ENCODE peak calls at places on chromosomes 16 and 17, in five cellular contexts. W, U, P, Q and O are unnamed samples.

GRCh38 chr16:85905110-85906095 is 6.4 kb downstream of the IRF8 start:
- DNase-seq in W (peak), U (no peak), P (no peak), Q (no peak), O (no peak)

GRCh38 chr17:33387406-33387805 is 94.3 kb upstream of the ASIC2 start:
- DNase-seq in W (no peak), U (no peak), P (no peak), Q (no peak), O (no peak)

GRCh38 chr16:53642094-53642493 is 61.6 kb downstream of the RPGRIP1L start:
- DNase-seq in W (no peak), U (no peak), P (no peak), Q (no peak), O (no peak)

GRCh38 chr17:8740486-8740885 is 4.2 kb downstream of the CCDC42 start:
- DNase-seq in W (no peak), U (no peak), P (peak), Q (no peak), O (peak)

GRCh38 chr16:399278-400019 is 2.2 kb upstream of the DECR2 start:
- DNase-seq in W (no peak), U (no peak), P (no peak), Q (no peak), O (no peak)

GRCh38 chr17:71963341-71963740 is 157.5 kb upstream of the SOX9 start:
- DNase-seq in W (no peak), U (no peak), P (no peak), Q (no peak), O (no peak)

GRCh38 chr16:57873218-57873617 is 70.9 kb upstream of the KIFC3 start:
- DNase-seq in W (peak), U (no peak), P (peak), Q (no peak), O (peak)

GRCh38 chr16:5736209-5736608 is 638.6 kb upstream of the EEF2KMT start:
- DNase-seq in W (no peak), U (no peak), P (no peak), Q (no peak), O (no peak)

GRCh38 chr17:75691371-75692290 is 24.5 kb downstream of the SAP30BP start:
- DNase-seq in W (no peak), U (peak), P (no peak), Q (peak), O (no peak)

GRCh38 chr16:50644730-50645129 is 36.4 kb downstream of the SNX20 start:
- DNase-seq in W (peak), U (no peak), P (no peak), Q (no peak), O (peak)

GRCh38 chr17:67578058-67578457 is 139.7 kb upstream of the NOL11 start:
- DNase-seq in W (no peak), U (no peak), P (no peak), Q (no peak), O (no peak)

GRCh38 chr16:17261197-17261858 is 209.4 kb downstream of the XYLT1 start:
- DNase-seq in W (no peak), U (no peak), P (no peak), Q (no peak), O (no peak)

GRCh38 chr16:12062343-12063003 is 85.9 kb downstream of the SNX29 start:
- DNase-seq in W (peak), U (peak), P (no peak), Q (peak), O (no peak)
- H2AFZ ChIP-seq in W (no peak), U (no peak), P (no peak), Q (peak), O (no peak)

GRCh38 chr16:3142327-3142726 is 7.5 kb downstream of the ZNF213 start:
- DNase-seq in W (no peak), U (no peak), P (no peak), Q (no peak), O (no peak)

GRCh38 chr16:3142770-3143169 is 7.9 kb downstream of the ZNF213 start:
- DNase-seq in W (no peak), U (no peak), P (no peak), Q (no peak), O (no peak)

GRCh38 chr16:3140603-3141427 is 6.0 kb downstream of the ZNF213 start:
- DNase-seq in W (no peak), U (no peak), P (no peak), Q (no peak), O (peak)

GRCh38 chr16:3143189-3143588 is 8.4 kb downstream of the ZNF213 start:
- DNase-seq in W (no peak), U (no peak), P (no peak), Q (no peak), O (no peak)

DNA sequence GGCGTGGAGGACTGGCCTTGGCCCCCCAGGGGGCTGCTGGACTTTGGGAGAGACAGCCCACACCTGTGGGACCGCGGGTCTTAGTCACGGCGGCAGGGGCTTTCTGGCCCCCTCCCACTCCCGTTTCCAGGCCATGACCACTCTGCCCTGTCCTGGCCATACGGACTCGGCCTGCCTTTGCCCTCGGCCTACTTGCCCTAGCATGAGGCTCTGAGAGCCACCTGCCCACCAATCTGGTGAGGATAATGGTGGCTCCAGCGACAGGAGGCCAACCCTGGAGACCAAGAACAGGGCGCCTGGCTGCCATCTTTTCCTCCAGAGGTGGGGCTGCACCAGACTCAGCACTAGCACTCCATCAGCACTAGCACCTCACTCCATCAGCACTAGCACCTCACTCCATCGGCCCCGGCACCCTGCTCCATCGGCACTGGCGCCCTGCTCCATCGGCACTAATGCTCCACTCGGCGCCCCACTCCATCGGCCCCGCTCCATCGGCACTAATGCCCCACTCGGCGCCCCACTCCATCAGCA is 7.0 kb downstream of the ZNF213 start:
- DNase-seq in W (no peak), U (no peak), P (no peak), Q (no peak), O (no peak)
- H2BK5ac ChIP-seq in W (no peak), U (no peak), P (no peak), Q (no peak), O (no peak)

GRCh38 chr17:78524870-78525510 is 52.2 kb downstream of the DNAH17 start:
- DNase-seq in W (no peak), U (no peak), P (no peak), Q (no peak), O (no peak)

GRCh38 chr17:78527345-78527744 is 49.9 kb downstream of the DNAH17 start:
- DNase-seq in W (no peak), U (no peak), P (no peak), Q (no peak), O (no peak)

GRCh38 chr17:78528541-78528940 is 48.7 kb downstream of the DNAH17 start:
- DNase-seq in W (no peak), U (no peak), P (no peak), Q (no peak), O (no peak)

GRCh38 chr17:78525511-78526160 is 51.6 kb downstream of the DNAH17 start:
- DNase-seq in W (no peak), U (no peak), P (no peak), Q (no peak), O (no peak)

GRCh38 chr17:78526231-78527025 is 50.8 kb downstream of the DNAH17 start:
- DNase-seq in W (peak), U (no peak), P (no peak), Q (no peak), O (no peak)
- H3K27ac ChIP-seq in W (no peak), U (no peak), P (no peak), Q (no peak), O (no peak)

GRCh38 chr16:80171199-80171598 is 369.6 kb upstream of the DYNLRB2 start:
- DNase-seq in W (no peak), U (no peak), P (no peak), Q (no peak), O (no peak)

GRCh38 chr16:80175011-80175410 is 365.8 kb upstream of the DYNLRB2 start:
- DNase-seq in W (no peak), U (no peak), P (no peak), Q (no peak), O (no peak)

GRCh38 chr16:80174416-80174815 is 366.4 kb upstream of the DYNLRB2 start:
- DNase-seq in W (peak), U (peak), P (no peak), Q (peak), O (no peak)

GRCh38 chr16:80171746-80172145 is 369.0 kb upstream of the DYNLRB2 start:
- DNase-seq in W (no peak), U (no peak), P (no peak), Q (no peak), O (no peak)

DNA sequence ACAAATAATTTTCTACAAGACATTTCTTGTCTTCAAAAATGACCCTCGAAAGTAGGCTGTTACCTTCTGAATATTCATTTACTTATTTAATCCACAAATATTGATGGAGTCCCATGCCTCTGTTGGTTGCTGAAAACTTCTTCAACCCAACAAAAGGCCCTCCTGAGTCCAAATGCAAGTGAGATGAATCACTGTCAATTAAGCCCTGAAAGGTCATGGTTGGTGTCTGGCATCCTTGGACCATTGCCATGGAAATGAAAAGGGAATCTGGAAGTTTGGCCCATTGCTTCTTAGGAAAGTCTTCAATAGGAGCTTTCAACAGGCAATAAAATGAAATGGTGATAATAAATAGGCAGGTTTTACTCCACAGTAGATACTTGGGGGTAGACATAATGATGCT is 364.7 kb upstream of the DYNLRB2 start:
- DNase-seq in W (no peak), U (no peak), P (no peak), Q (no peak), O (no peak)
- H2AFZ ChIP-seq in W (no peak), U (no peak), P (no peak), Q (no peak), O (no peak)

GRCh38 chr17:49567871-49568694 is 7.6 kb upstream of the NXPH3 start:
- DNase-seq in W (peak), U (peak), P (peak), Q (peak), O (peak)
- H2BK5ac ChIP-seq in W (no peak), U (no peak), P (no peak), Q (no peak), O (no peak)

GRCh38 chr17:43871947-43872690 is 25.1 kb downstream of the CD300LG start:
- DNase-seq in W (peak), U (no peak), P (no peak), Q (no peak), O (no peak)
- H3K27ac ChIP-seq in W (no peak), U (no peak), P (no peak), Q (no peak), O (no peak)

GRCh38 chr17:10118788-10119130 is 79.6 kb downstream of the GAS7 start:
- DNase-seq in W (no peak), U (no peak), P (no peak), Q (no peak), O (no peak)
- H2AFZ ChIP-seq in W (no peak), U (no peak), P (no peak), Q (no peak), O (no peak)

DNA sequence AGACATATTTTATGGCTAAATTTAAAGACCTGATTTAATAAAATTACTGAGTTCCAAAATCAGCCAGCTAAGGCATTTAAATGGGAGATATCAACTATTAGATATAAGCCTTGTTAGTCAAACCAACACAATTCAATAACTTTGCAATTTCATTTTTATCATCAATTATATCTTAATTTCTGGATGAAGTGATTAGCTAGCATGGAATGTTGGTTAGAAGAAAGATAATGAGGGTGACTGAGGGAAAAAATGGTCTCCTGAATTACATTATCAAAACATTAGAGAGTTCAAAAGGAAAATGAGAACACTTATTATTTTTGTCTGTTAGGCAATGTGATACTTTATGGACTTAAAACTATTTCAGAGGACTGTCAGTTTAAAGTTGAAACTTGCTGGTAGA is 525.7 kb downstream of the CDH11 start:
- DNase-seq in W (no peak), U (no peak), P (no peak), Q (no peak), O (no peak)
- H2BK5ac ChIP-seq in W (no peak), U (no peak), P (no peak), Q (no peak), O (no peak)